ENCODE peak calls at places on chromosomes 6 and 20, in ten cellular contexts. J is K562, W is suprapubic skin, E is sigmoid colon, G is adrenal gland, L is heart left ventricle, A is tibial nerve, D is body of pancreas, T is NB4, X is endothelial cell of umbilical vein. P is an unnamed sample.

GRCh38 chr20:62716198-62716940 is 7.7 kb downstream of the NTSR1 start:
- DNase-seq in J (no peak), W (no peak), E (peak; percentile 83), G (no peak), L (no peak), A (no peak), D (no peak), T (peak; percentile 76), X (no peak), P (no peak)

GRCh38 chr20:420721-421574 is 12.8 kb downstream of the RBCK1 start:
- DNase-seq in J (peak; percentile 65), W (no peak), E (no peak), G (peak; percentile 40), L (no peak), A (no peak), D (no peak), T (peak; percentile 48), X (no peak), P (no peak)

GRCh38 chr6:15535495-15536200 is 127.2 kb downstream of the DTNBP1 start:
- DNase-seq in J (no peak), W (no peak), E (peak; percentile 12), G (no peak), L (no peak), A (no peak), D (no peak), T (no peak), X (no peak), P (peak; percentile 28)

GRCh38 chr6:143745160-143746133 is 67.7 kb downstream of the PHACTR2 start:
- DNase-seq in J (no peak), W (no peak), E (no peak), G (peak; percentile 67), L (no peak), A (no peak), D (peak; percentile 45), T (no peak), X (peak; percentile 57), P (no peak)

GRCh38 chr20:43579861-43580793 is 10.6 kb upstream of the IFT52 start:
- DNase-seq in J (peak; percentile 39), W (no peak), E (no peak), G (no peak), L (no peak), A (no peak), D (no peak), T (peak; percentile 93), X (no peak), P (no peak)

GRCh38 chr6:150491131-150491795 is 108.4 kb upstream of the PLEKHG1 start:
- DNase-seq in J (no peak), W (no peak), E (no peak), G (no peak), L (no peak), A (no peak), D (no peak), T (no peak), X (no peak), P (no peak)

GRCh38 chr6:5249451-5250122 is 11.2 kb downstream of the LYRM4 start:
- DNase-seq in J (no peak), W (no peak), E (no peak), G (no peak), L (no peak), A (no peak), D (no peak), T (no peak), X (no peak), P (no peak)

GRCh38 chr6:108323710-108324109 is 28.9 kb downstream of the AFG1L start:
- DNase-seq in J (no peak), W (no peak), E (no peak), G (no peak), L (no peak), A (no peak), D (no peak), T (no peak), X (no peak), P (no peak)

GRCh38 chr6:126643352-126643751 is 303.4 kb downstream of the CENPW start:
- DNase-seq in J (no peak), W (no peak), E (no peak), G (no peak), L (no peak), A (no peak), D (no peak), T (no peak), X (no peak), P (no peak)

GRCh38 chr6:126640356-126640755 is 300.4 kb downstream of the CENPW start:
- DNase-seq in J (no peak), W (no peak), E (no peak), G (no peak), L (no peak), A (no peak), D (no peak), T (no peak), X (no peak), P (no peak)

DNA sequence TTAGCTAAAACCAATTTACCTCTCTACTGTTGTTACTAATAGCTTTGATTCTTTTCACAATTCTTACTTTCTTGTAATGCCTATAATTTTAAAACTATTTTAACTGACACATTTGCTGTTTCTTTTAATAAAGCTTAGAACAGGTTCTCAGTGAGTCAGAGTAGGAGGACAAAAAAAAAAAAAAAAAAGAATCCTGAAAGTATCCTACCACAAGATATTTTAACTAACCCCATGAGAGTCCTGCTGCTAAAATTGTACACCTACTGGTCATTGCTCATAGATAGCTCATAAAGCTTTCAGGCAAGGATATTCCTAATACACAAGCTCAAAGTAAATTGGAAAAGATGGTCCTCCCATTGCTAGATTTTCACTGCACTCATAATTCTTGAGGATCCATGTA is 301.0 kb downstream of the CENPW start:
- DNase-seq in J (no peak), W (no peak), E (no peak), G (no peak), L (no peak), A (no peak), D (no peak), T (no peak), X (no peak), P (no peak)
- TF ChIP-seq CTCF in J (no peak), W (no peak), E (no peak), G (no peak), L (no peak), A (no peak), D (no peak), T (no peak), X (no peak), P (no peak)

DNA sequence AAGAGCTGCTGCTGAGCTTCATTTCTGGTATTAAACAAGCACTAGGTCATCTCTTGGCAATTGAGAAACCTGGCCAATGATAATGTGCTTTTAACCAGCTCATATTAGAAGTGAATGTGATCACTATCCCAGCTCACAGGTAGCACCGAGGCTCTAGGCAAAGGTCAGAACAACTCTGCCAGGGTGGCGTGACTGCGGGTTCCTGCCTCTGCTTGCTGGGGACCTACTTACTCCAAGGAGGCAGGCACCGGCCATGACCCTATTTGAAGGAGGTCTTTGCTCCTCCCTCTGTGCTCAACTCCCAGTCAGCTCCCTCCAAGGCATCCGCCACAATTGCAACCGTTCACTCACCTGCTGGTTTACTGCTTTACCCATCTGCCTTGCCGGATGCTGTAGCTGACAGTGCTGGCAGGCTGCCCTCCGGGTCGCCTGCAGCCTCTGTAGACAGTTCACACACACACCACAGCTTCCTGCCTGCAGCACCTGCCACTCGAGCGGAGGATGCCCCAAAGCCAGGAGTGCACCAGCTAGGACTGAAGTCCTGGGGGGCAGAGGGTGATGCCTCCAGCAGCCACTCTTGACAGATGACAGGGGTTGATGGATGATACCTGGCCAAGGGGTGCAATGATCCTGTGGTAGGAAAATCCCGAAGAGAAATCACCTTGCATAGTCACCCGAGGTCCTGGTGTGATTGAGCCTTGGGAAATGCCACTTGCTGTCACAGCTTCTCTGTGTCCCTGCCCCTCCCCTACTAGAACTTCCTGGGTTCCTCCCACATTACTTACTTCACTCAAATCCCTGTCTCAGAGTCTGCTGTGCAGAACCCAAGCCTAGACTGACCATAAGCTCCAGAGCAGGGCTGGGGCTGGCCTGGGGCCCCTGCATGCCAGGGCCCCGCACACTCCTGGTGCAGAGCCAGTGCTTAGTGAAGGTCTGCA is 8.8 kb upstream of the VSX1 start:
- DNase-seq in J (no peak), W (no peak), E (no peak), G (no peak), L (no peak), A (no peak), D (no peak), T (no peak), X (no peak), P (no peak)
- TF ChIP-seq POLR2A in J (no peak), W (no peak), E (no peak), G (no peak), L (no peak), A (no peak), D (no peak), T (no peak), X (no peak), P (no peak)

GRCh38 chr20:49276895-49277785 is 717 bp downstream of the ZNFX1 start:
- DNase-seq in J (peak; percentile 53), W (peak; percentile 82), E (peak; percentile 77), G (peak; percentile 59), L (peak; percentile 40), A (peak; percentile 14), D (peak; percentile 27), T (peak; percentile 48), X (no peak), P (peak; percentile 32)

GRCh38 chr20:49277786-49278035 is 146 bp downstream of the ZNFX1 start:
- DNase-seq in J (no peak), W (no peak), E (no peak), G (no peak), L (no peak), A (no peak), D (no peak), T (no peak), X (no peak), P (no peak)

GRCh38 chr20:49278817-49279676 is 1.2 kb upstream of the ZNFX1 start:
- DNase-seq in J (peak; percentile 50), W (no peak), E (no peak), G (peak; percentile 51), L (no peak), A (no peak), D (peak; percentile 10), T (peak; percentile 56), X (no peak), P (no peak)

GRCh38 chr20:49279677-49280462 is 2.0 kb upstream of the ZNFX1 start:
- DNase-seq in J (no peak), W (no peak), E (no peak), G (no peak), L (no peak), A (no peak), D (no peak), T (peak; percentile 55), X (no peak), P (no peak)

DNA sequence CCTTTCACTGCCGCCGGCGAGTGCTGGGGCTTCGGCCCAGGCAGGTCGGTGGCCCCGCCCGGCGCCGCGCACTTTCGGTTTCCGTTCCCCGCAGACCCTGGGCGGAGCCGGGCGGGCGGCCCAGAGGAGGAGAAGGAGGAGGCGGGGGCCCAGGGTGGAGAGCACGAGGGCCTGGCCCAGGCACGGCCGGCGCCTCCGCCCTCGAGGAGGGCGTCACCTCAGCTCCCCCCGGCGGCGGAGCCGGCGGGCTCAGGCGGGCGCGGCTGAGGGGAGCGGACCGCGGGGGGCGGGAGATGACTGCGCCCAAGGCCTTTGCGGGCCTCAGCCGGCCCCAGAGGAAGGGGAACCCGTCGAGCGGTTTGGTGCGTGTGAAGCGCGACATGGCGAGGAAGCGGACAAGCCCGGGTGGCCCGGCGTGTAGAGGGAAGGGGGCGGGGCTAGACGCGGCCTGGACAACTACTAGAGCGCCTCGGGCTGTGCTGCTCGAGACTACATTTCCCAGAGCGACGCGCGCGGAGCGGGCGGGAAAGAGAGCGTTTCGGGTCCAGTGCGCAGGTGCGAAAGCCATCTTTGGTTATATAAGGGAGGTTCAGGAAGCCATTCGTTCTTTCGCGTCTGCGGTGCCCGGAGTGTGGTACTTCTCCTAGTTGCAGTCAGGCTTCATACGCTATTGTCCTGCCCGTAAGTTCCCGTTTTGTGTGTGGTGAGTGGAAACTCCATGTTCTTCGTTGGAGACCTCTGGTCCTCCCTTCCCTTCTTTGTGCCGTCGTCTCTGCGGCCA is at the start of gene ZNFX1:
- DNase-seq in J (peak; percentile 94), W (peak; percentile 99), E (peak; percentile 99), G (peak; percentile 99), L (peak; percentile 99), A (peak; percentile 99), D (peak; percentile 100), T (peak; percentile 99), X (peak; percentile 98), P (peak; percentile 99)
- TF ChIP-seq CTCF in J (no peak), W (no peak), E (no peak), G (no peak), L (no peak), A (no peak), D (no peak), T (peak; percentile 8), X (no peak), P (no peak)

DNA sequence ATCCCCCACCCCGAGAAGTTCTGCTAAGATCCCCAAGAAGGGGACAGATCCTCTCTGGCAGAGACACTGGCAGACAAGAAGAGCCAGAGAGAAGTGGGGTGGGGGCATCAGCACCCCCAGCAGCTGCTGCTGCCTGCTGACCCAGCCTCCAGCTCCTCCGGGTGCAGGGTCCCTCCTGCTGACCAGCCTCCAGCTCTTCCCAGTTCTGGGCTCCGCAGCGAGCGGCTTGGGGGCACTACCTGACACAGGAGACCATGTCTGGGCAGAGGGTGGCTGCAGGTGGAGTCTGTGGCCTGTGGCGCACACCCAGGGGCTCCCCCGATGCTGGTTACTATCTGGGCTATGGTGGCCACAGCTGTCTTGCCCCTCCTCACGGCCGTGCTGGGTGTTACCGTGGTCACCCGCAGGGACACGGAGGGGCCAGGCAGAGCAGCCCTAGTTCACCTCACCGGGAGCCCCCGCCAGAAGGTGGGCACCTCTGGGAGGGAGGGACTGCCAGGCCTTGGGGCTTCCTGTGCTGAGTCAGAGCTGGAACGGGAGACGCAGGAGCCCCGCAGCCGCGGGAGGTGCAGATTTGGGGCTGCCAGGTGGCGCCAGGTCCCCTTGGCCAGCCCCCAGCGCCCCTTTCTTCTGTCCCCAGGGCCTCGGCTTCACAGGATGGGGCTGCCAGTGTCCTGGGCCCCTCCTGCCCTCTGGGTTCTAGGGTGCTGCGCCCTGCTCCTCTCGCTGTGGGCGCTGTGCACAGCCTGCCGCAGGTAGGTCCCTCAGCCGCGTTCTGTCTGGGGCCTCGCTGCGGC is 627 bp downstream of the LIME1 start:
- DNase-seq in J (no peak), W (no peak), E (peak; percentile 71), G (peak; percentile 36), L (no peak), A (no peak), D (peak; percentile 41), T (no peak), X (no peak), P (no peak)
- TF ChIP-seq POLR2A in J (no peak), W (no peak), E (no peak), G (no peak), L (no peak), A (no peak), D (no peak), T (no peak), X (no peak), P (no peak)

P was measured in lower leg skin.